ENCODE peak calls at places on chromosome 1, in ten cellular contexts. O, N, S, R, Z, A, P, Q, J and W are unnamed samples.

GRCh38 chr1:77438239-77438913 is 156.6 kb downstream of the AK5 start:
- DNase-seq in O (no peak), N (no peak), S (no peak), R (no peak), Z (no peak), A (no peak), P (peak), Q (no peak), J (peak), W (no peak)

GRCh38 chr1:55300975-55301374 is 85.8 kb upstream of the USP24 start:
- DNase-seq in O (no peak), N (no peak), S (no peak), R (no peak), Z (no peak), A (no peak), P (no peak), Q (no peak), J (no peak), W (no peak)

GRCh38 chr1:21308330-21308729 is 18.1 kb upstream of the ECE1 start:
- DNase-seq in O (no peak), N (no peak), S (no peak), R (no peak), Z (no peak), A (no peak), P (no peak), Q (no peak), J (no peak), W (no peak)

GRCh38 chr1:183569141-183569540 is 21.1 kb downstream of the NCF2 start:
- DNase-seq in O (no peak), N (no peak), S (no peak), R (no peak), Z (no peak), A (no peak), P (no peak), Q (no peak), J (no peak), W (no peak)

GRCh38 chr1:183353597-183353996 is 64.6 kb downstream of the NMNAT2 start:
- DNase-seq in O (no peak), N (no peak), S (no peak), R (no peak), Z (no peak), A (no peak), P (no peak), Q (no peak), J (no peak), W (no peak)

GRCh38 chr1:14686701-14687100 is 88.2 kb downstream of the KAZN start:
- DNase-seq in O (no peak), N (no peak), S (no peak), R (no peak), Z (no peak), A (no peak), P (no peak), Q (no peak), J (no peak), W (no peak)

GRCh38 chr1:34166191-34167090 is 1.4 kb upstream of the CSMD2 start:
- DNase-seq in O (no peak), N (no peak), S (no peak), R (peak), Z (no peak), A (no peak), P (peak), Q (no peak), J (no peak), W (no peak)

GRCh38 chr1:22949807-22950462 is 22.7 kb downstream of the LACTBL1 start:
- DNase-seq in O (no peak), N (no peak), S (no peak), R (no peak), Z (peak), A (no peak), P (no peak), Q (no peak), J (no peak), W (no peak)

GRCh38 chr1:110248746-110249145 is 38.6 kb downstream of the KCNC4 start:
- DNase-seq in O (no peak), N (no peak), S (no peak), R (no peak), Z (no peak), A (no peak), P (no peak), Q (no peak), J (no peak), W (no peak)